ENCODE peak calls at places on chromosome 14, in eight cellular contexts. C is brain microvascular endothelial cell, X is heart left ventricle, D is bronchial epithelial cell, U is GM06990, W is tibial artery, R is SK-N-SH, A is K562. T is an unnamed sample. For H3K27me3, the result is how much of the 10 kb centered on the place peaks cover.

GRCh38 chr14:81394739-81395138 is 5.4 kb downstream of the STON2 start:
- DNase-seq in R (no peak), A (no peak), U (no peak), W (no peak), D (no peak), X (no peak), C (no peak), T (no peak)

GRCh38 chr14:95360828-95361227 is 41.1 kb upstream of the CLMN start:
- DNase-seq in A (no peak), X (no peak), U (no peak), W (no peak), R (no peak), C (no peak), D (no peak), T (no peak)

GRCh38 chr14:104596927-104597351 is 7.6 kb downstream of the TMEM179 start:
- DNase-seq in D (no peak), R (peak), U (no peak), X (no peak), A (no peak), C (no peak), W (no peak), T (no peak)

GRCh38 chr14:69152181-69152943 is 557 bp downstream of the DCAF5 start:
- DNase-seq in R (peak), U (no peak), C (no peak), X (no peak), D (no peak), W (peak), A (peak), T (no peak)

GRCh38 chr14:92906823-92907222 is 16.1 kb upstream of the CHGA start:
- DNase-seq in C (no peak), R (peak), A (no peak), W (no peak), U (no peak), X (no peak), D (no peak), T (no peak)

GRCh38 chr14:33914676-33915516 is 36.0 kb downstream of the EGLN3 start:
- DNase-seq in D (peak), R (no peak), U (no peak), X (no peak), A (peak), W (peak), C (peak), T (peak)

GRCh38 chr14:72782817-72783216 is 111.1 kb downstream of the DPF3 start:
- DNase-seq in R (no peak), W (no peak), C (no peak), D (no peak), U (no peak), X (no peak), A (no peak), T (no peak)

GRCh38 chr14:74973003-74973614 is 17.7 kb upstream of the PGF start:
- DNase-seq in U (no peak), R (peak), D (no peak), X (peak), A (no peak), C (peak), W (peak), T (no peak)

GRCh38 chr14:106831322-106831720 is 1304.9 kb downstream of the TMEM121 start:
- DNase-seq in X (no peak), A (peak), R (peak), D (no peak), U (peak), C (no peak), W (no peak), T (no peak)

GRCh38 chr14:64671591-64671990 is 32.6 kb upstream of the PLEKHG3 start:
- DNase-seq in C (peak), R (peak), U (no peak), W (no peak), A (peak), X (no peak), D (peak), T (no peak)

GRCh38 chr14:44995770-44996294 is 33.8 kb downstream of the TOGARAM1 start:
- DNase-seq in X (no peak), U (no peak), R (no peak), W (no peak), A (no peak), D (no peak), C (no peak), T (no peak)

DNA sequence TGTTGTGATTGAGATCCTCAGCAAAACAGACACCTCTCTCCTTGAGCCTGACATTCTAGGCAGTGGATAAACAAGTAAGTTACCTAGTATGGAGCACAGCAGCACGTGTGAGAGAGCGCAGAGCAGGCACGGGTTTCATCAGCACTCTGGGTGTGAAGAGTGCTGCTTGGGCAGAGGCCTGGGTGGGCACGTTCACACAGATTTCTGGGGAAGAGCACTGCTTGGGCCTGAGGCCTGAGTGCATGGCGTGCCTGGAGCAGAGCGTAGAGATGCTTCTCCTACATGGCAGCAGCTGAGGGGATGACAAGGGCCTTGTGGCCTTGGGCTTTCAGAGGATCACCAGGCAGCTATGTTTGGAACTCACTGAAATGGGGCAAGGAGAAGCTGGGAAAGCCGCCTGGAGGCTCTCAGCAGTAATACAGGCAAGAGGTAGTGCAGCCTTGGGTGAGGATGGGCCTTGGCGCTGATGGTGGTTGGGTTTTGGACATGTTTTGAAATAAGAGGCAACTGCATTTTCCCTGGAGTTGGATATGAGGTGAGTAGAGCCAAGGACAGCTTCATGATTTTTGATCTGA is 17.6 kb downstream of the CKB start:
- DNase-seq in R (no peak), W (no peak), C (no peak), D (no peak), U (no peak), X (no peak), A (no peak), T (no peak)
- TF ChIP-seq CTCF in R (peak), W (no peak), C (peak), D (peak), U (no peak), X (no peak), A (no peak), T (no peak)

GRCh38 chr14:52269100-52269499 is 1.6 kb downstream of the PTGDR start:
- DNase-seq in D (no peak), X (no peak), C (no peak), A (no peak), U (no peak), W (no peak), R (no peak), T (no peak)
- H3K27me3 ChIP-seq in D (under half), X (under half), C (under half), A (under half), U (under half), W (under half), R (under half), T (under half)

DNA sequence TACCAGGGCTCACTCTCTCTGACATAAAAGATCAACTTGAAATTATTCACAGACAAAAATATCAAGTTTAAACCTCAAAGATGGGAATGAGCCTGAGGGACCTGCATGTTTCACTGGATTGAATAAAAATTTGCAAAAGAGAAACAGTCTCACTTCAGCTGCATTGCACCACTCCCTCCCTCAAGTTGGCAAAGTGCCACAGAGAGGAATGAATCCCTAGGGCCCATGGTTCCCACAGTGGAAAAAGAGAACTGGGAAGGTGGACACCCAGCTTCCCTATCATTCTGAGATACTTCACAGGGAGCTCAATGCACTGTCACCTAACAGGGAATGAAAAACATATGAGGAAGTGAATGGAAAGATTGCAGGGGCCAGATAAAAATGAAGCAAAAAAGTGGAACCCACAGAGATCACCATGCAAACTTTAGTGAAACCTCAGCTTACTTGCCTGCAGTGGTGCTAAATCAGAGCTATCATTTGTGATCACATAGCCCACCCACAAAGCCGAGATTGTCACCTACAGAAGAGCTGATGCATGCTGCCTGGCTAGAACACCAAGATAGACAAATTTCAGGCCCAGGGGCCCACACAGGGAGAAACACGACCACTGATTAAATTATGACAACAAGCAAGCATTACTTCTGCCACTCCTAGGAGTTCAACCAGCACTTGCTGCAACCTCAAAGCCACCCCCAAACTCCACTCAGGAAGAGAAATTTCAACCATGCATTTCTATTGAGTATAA is 911.3 kb downstream of the LRFN5 start:
- DNase-seq in A (no peak), X (no peak), D (no peak), W (no peak), R (no peak), U (no peak), C (no peak), T (no peak)
- H3K4me3 ChIP-seq in A (no peak), X (no peak), D (no peak), W (no peak), R (no peak), U (no peak), C (no peak), T (no peak)

GRCh38 chr14:54481695-54482094 is 7.1 kb downstream of the GMFB start:
- DNase-seq in A (no peak), R (no peak), D (peak), U (no peak), C (no peak), X (no peak), W (no peak), T (no peak)

GRCh38 chr14:54486685-54487084 is 2.1 kb downstream of the GMFB start:
- DNase-seq in U (no peak), W (no peak), X (no peak), A (peak), R (no peak), C (no peak), D (peak), T (no peak)

GRCh38 chr14:54483073-54483745 is 5.6 kb downstream of the GMFB start:
- DNase-seq in A (no peak), R (no peak), C (no peak), U (peak), W (no peak), D (no peak), X (no peak), T (no peak)

GRCh38 chr14:54480830-54481562 is 7.8 kb downstream of the GMFB start:
- DNase-seq in C (no peak), U (no peak), R (no peak), A (no peak), D (peak), X (no peak), W (no peak), T (no peak)

GRCh38 chr14:54483848-54484247 is 4.9 kb downstream of the GMFB start:
- DNase-seq in U (no peak), D (no peak), C (no peak), X (no peak), W (no peak), A (no peak), R (no peak), T (no peak)
- TF ChIP-seq CTCF in U (no peak), D (no peak), C (no peak), X (no peak), W (no peak), A (no peak), R (no peak), T (no peak)

GRCh38 chr14:37596790-37597189 is 1.4 kb downstream of the TTC6 start:
- DNase-seq in U (no peak), C (no peak), A (no peak), R (no peak), X (no peak), W (no peak), D (peak), T (no peak)

GRCh38 chr14:37599527-37600368 is 4.3 kb downstream of the TTC6 start:
- DNase-seq in W (no peak), A (no peak), D (peak), X (no peak), R (no peak), C (no peak), U (no peak), T (no peak)

GRCh38 chr14:37597538-37598084 is 2.2 kb downstream of the TTC6 start:
- DNase-seq in X (no peak), R (no peak), D (peak), C (no peak), W (no peak), A (no peak), U (no peak), T (no peak)

GRCh38 chr14:37598973-37599526 is 3.6 kb downstream of the TTC6 start:
- DNase-seq in D (no peak), C (no peak), X (no peak), W (no peak), R (no peak), U (no peak), A (no peak), T (no peak)

GRCh38 chr14:37598085-37598972 is 2.9 kb downstream of the TTC6 start:
- DNase-seq in C (no peak), A (no peak), X (no peak), W (no peak), U (no peak), R (no peak), D (peak), T (no peak)
- H3K27me3 ChIP-seq in C (half or more), A (under half), X (half or more), W (half or more), U (under half), R (under half), D (under half), T (half or more)

DNA sequence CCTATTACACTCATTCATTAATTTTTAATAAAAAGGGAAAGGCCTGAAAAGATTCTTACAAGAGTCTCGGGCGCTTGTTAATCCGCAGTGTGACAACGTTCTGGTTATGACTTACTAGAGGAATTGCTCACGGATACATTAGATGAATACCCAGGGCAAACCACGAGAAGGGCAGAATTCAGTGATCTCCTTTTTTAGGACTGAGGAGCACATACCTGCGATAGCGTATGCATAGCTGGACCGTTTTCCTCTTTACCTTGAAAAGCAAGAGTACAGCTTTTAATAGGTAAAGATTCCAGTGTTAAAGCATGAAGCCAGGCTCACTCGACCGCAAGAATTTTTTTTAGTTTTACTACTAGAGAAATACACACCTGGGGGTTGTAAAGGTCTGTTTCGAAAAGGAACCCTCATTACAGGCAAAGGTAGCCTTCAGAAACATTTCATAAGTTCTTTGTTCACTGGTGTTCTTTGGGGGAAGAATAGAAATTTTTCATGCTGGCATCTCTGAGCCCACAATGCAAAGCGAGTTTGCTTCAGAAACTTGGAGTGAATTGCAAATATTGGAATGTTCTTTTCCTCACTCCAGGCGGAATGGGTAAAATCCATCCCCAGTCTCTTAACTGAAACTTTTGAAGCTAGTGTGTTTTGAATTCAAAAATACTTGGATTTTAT is 948 bp downstream of the MAPK1IP1L start:
- DNase-seq in C (no peak), R (no peak), W (no peak), D (peak), A (no peak), U (no peak), X (no peak), T (no peak)
- H3K4me3 ChIP-seq in C (peak), R (peak), W (peak), D (peak), A (peak), U (peak), X (peak), T (peak)